ENCODE peak calls at places on chromosome 21, in nine cellular contexts. W, L, A, N, J, S, Q, X and U are unnamed samples.

GRCh38 chr21:28754127-28754611 is 238.5 kb downstream of the LTN1 start:
- DNase-seq in W (no peak), L (peak; percentile 93), A (no peak), N (no peak), J (peak; percentile 86), S (peak; percentile 87), Q (peak; percentile 67), X (no peak), U (peak; percentile 86)

GRCh38 chr21:45139473-45139872 is 65.1 kb downstream of the ADARB1 start:
- DNase-seq in W (no peak), L (no peak), A (no peak), N (no peak), J (no peak), S (no peak), Q (no peak), X (no peak), U (no peak)

GRCh38 chr21:26447932-26448331 is 125.2 kb downstream of the CYYR1 start:
- DNase-seq in W (no peak), L (no peak), A (peak; percentile 10), N (no peak), J (no peak), S (no peak), Q (no peak), X (no peak), U (no peak)

GRCh38 chr21:37155216-37155615 is 82.2 kb downstream of the TTC3 start:
- DNase-seq in W (no peak), L (peak; percentile 12), A (peak; percentile 51), N (no peak), J (peak; percentile 3), S (no peak), Q (no peak), X (no peak), U (no peak)

GRCh38 chr21:34930971-34931370 is 118.1 kb downstream of the RUNX1 start:
- DNase-seq in W (no peak), L (peak; percentile 80), A (no peak), N (no peak), J (peak; percentile 89), S (no peak), Q (peak; percentile 73), X (no peak), U (peak; percentile 64)

GRCh38 chr21:34510148-34511142 is 1.6 kb downstream of the KCNE1 start:
- DNase-seq in W (peak; percentile 90), L (no peak), A (peak; percentile 81), N (peak; percentile 18), J (peak; percentile 78), S (no peak), Q (peak; percentile 75), X (peak; percentile 88), U (peak; percentile 63)

GRCh38 chr21:28794341-28794970 is 198.2 kb downstream of the LTN1 start:
- DNase-seq in W (no peak), L (no peak), A (no peak), N (no peak), J (peak; percentile 40), S (no peak), Q (no peak), X (no peak), U (no peak)

GRCh38 chr21:34080693-34081092 is 7.3 kb downstream of the MRPS6 start:
- DNase-seq in W (no peak), L (no peak), A (no peak), N (no peak), J (no peak), S (no peak), Q (no peak), X (no peak), U (no peak)

GRCh38 chr21:35002879-35003722 is 46.0 kb downstream of the RUNX1 start:
- DNase-seq in W (no peak), L (peak; percentile 96), A (no peak), N (no peak), J (peak; percentile 89), S (no peak), Q (peak; percentile 89), X (no peak), U (no peak)

GRCh38 chr21:32457360-32457840 is 44.9 kb downstream of the EVA1C start:
- DNase-seq in W (peak; percentile 80), L (no peak), A (peak; percentile 11), N (peak; percentile 18), J (peak; percentile 48), S (no peak), Q (no peak), X (peak; percentile 86), U (no peak)
- TF ChIP-seq CTCF in W (peak; percentile 6), L (no peak), A (no peak), N (peak; percentile 23), J (peak; percentile 4), S (no peak), Q (no peak), X (no peak), U (no peak)

DNA sequence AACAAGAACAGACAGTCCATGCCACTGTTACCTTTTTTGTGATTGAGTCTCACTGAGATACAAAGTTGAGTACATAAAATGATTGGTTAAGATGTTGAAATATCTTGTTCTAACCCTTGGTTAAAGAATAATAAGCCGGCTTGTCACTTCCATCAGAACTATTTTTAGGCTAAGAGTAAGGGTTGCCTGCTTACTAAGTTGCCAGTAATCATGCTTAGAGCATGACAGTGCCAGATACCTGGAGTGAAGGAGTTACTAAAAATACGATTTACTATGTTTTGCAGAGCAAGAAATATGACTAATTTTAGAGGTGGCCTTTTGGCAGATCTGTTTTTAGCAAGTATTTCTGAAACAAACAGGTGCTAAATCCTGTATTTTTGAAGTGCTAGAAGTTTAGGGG is 6.0 kb downstream of the HUNK start:
- DNase-seq in W (no peak), L (no peak), A (no peak), N (no peak), J (no peak), S (no peak), Q (no peak), X (no peak), U (no peak)
- H3K4me3 ChIP-seq in W (no peak overlapping the region), L (no peak overlapping the region), A (no peak overlapping the region), N (no peak overlapping the region), J (no peak overlapping the region), S (no peak overlapping the region), Q (no peak overlapping the region), X (no peak overlapping the region), U (no peak overlapping the region)

GRCh38 chr21:14533555-14534400 is 12.3 kb downstream of the SAMSN1 start:
- DNase-seq in W (no peak), L (peak; percentile 45), A (no peak), N (peak; percentile 67), J (peak; percentile 91), S (no peak), Q (peak; percentile 72), X (no peak), U (no peak)

GRCh38 chr21:14538477-14538876 is 7.6 kb downstream of the SAMSN1 start:
- DNase-seq in W (no peak), L (no peak), A (no peak), N (no peak), J (no peak), S (no peak), Q (no peak), X (no peak), U (no peak)

GRCh38 chr21:14531927-14532326 is 14.2 kb downstream of the SAMSN1 start:
- DNase-seq in W (no peak), L (no peak), A (no peak), N (no peak), J (no peak), S (no peak), Q (no peak), X (no peak), U (no peak)

GRCh38 chr21:14536929-14537328 is 9.2 kb downstream of the SAMSN1 start:
- DNase-seq in W (no peak), L (no peak), A (no peak), N (no peak), J (no peak), S (no peak), Q (no peak), X (no peak), U (no peak)

DNA sequence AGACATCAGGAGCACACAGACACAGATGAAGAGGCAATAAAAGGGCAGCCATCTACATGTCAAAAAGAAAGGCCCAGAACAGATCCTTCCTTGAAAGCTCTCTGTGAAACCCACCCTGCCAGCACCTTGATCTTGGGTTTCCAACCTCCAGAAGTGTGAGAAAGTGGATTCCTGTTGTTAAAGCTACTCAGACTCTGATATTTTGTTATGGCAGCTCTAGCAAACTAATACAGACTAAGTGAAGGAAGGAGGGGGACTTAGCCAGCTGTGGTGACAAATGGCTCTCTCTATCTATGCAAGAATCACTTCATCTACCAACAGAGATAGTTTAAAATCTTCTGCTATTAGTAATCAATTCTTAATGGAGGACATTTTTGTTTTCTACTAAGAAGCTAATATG is 10.4 kb downstream of the SAMSN1 start:
- DNase-seq in W (no peak), L (no peak), A (no peak), N (no peak), J (no peak), S (no peak), Q (no peak), X (no peak), U (no peak)
- TF ChIP-seq CTCF in W (no peak), L (no peak), A (no peak), N (no peak), J (no peak), S (no peak), Q (no peak), X (no peak), U (no peak)

GRCh38 chr21:43697758-43698643 is 20.9 kb upstream of the PDXK start:
- DNase-seq in W (peak; percentile 21), L (no peak), A (no peak), N (no peak), J (peak; percentile 47), S (no peak), Q (peak; percentile 29), X (peak; percentile 15), U (peak; percentile 30)

GRCh38 chr21:43703068-43703880 is 15.7 kb upstream of the PDXK start:
- DNase-seq in W (peak; percentile 71), L (peak; percentile 72), A (peak; percentile 67), N (no peak), J (peak; percentile 79), S (peak; percentile 56), Q (peak; percentile 61), X (peak; percentile 80), U (peak; percentile 71)

GRCh38 chr21:43702785-43703067 is 16.2 kb upstream of the PDXK start:
- DNase-seq in W (no peak), L (peak; percentile 49), A (peak; percentile 31), N (no peak), J (no peak), S (no peak), Q (no peak), X (no peak), U (peak; percentile 61)

GRCh38 chr21:43699933-43700599 is 18.9 kb upstream of the PDXK start:
- DNase-seq in W (peak; percentile 41), L (no peak), A (no peak), N (no peak), J (no peak), S (no peak), Q (no peak), X (peak; percentile 68), U (no peak)

DNA sequence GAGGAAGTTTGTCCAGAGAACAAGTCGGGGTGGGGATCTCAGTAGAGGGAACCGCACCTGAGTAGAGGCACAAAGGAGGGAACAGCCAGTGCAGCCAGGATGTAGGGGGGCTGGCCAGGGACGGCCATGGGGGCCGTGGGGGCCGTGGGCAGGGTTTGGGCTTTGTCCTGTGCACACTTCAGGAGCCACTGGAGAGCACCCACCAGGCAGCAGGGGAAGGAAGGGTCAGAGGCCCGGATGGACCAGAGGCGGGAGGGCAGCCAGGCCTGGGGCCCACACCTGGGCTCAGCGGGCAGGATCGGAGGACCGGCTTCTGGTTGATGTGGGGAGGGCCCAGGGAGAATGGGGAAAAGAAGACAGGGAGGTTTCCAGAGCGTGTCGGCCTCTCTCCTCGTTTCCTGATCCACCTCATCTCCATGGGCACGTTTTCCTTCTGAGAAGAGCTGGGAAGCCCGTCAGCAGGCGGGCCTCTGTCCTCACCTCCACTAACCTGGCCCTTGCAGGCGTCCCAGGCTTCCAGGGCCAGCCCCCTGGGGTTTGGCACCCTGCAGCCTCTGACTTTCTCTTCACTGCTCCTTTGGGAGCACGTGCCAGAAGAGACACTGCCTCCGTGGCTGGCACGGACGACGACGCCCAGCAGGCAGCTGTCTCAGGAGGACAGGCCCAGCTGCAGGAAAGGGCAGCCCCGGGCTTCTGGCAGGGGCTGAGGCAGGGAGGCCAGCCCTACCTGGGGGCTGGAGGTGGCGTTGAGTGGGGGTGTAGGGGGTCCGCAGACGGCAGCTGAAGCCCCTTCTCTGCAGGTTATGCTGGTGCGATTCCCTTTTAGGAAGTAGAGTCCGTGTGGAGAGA is 16.8 kb upstream of the PDXK start:
- DNase-seq in W (no peak), L (no peak), A (no peak), N (no peak), J (no peak), S (no peak), Q (no peak), X (peak; percentile 69), U (no peak)
- H3K4me3 ChIP-seq in W (peak overlapping the region; percentile 9), L (no peak overlapping the region), A (no peak overlapping the region), N (no peak overlapping the region), J (no peak overlapping the region), S (no peak overlapping the region), Q (no peak overlapping the region), X (peak overlapping the region; percentile 19), U (no peak overlapping the region)